ENCODE peak calls at places on chromosomes 7 and 10, in ten cellular contexts. One of them, this sample, is unnamed.
A peak's percentile ranks its signal among the peaks of the same experiment; 100 is the strongest.

GRCh38 chr10:50480054-50481007 is 143.4 kb downstream of the SGMS1 start:
- DNase-seq in substantia nigra: no peak
- DNase-seq in sigmoid colon: peak; percentile 51
- DNase-seq in CD8-positive, alpha-beta T cell: no peak
- DNase-seq in brain microvascular endothelial cell: no peak
- DNase-seq in GM23248: no peak
- DNase-seq in mesenchymal stem cell: no peak
- DNase-seq in fibroblast of lung: no peak
- DNase-seq in A549: no peak
- DNase-seq in testis: no peak
- DNase-seq in this sample: no peak

GRCh38 chr10:52172581-52172980 is 141.5 kb upstream of the DKK1 start:
- DNase-seq in fibroblast of lung: peak; percentile 32
- DNase-seq in sigmoid colon: no peak
- DNase-seq in testis: no peak
- DNase-seq in GM23248: peak; percentile 5
- DNase-seq in substantia nigra: no peak
- DNase-seq in mesenchymal stem cell: peak; percentile 9
- DNase-seq in A549: peak; percentile 1
- DNase-seq in CD8-positive, alpha-beta T cell: no peak
- DNase-seq in brain microvascular endothelial cell: peak; percentile 31
- DNase-seq in this sample: no peak

GRCh38 chr7:72466797-72467196 is 54.7 kb upstream of the CALN1 start:
- DNase-seq in GM23248: no peak
- DNase-seq in substantia nigra: no peak
- DNase-seq in mesenchymal stem cell: no peak
- DNase-seq in fibroblast of lung: no peak
- DNase-seq in brain microvascular endothelial cell: no peak
- DNase-seq in CD8-positive, alpha-beta T cell: no peak
- DNase-seq in A549: no peak
- DNase-seq in sigmoid colon: no peak
- DNase-seq in testis: no peak
- DNase-seq in this sample: no peak

GRCh38 chr7:131173148-131173890 is 154.4 kb upstream of the MKLN1 start:
- DNase-seq in testis: no peak
- DNase-seq in CD8-positive, alpha-beta T cell: no peak
- DNase-seq in sigmoid colon: no peak
- DNase-seq in A549: peak; percentile 94
- DNase-seq in mesenchymal stem cell: peak; percentile 11
- DNase-seq in substantia nigra: no peak
- DNase-seq in fibroblast of lung: no peak
- DNase-seq in GM23248: peak; percentile 59
- DNase-seq in brain microvascular endothelial cell: peak; percentile 84
- DNase-seq in this sample: no peak

GRCh38 chr7:114922151-114922651 is 307 bp downstream of the MDFIC start:
- DNase-seq in substantia nigra: no peak
- DNase-seq in CD8-positive, alpha-beta T cell: peak; percentile 75
- DNase-seq in brain microvascular endothelial cell: peak; percentile 38
- DNase-seq in GM23248: peak; percentile 90
- DNase-seq in A549: peak; percentile 68
- DNase-seq in sigmoid colon: peak; percentile 72
- DNase-seq in fibroblast of lung: peak; percentile 54
- DNase-seq in mesenchymal stem cell: peak; percentile 72
- DNase-seq in testis: peak; percentile 18
- DNase-seq in this sample: peak; percentile 62

GRCh38 chr10:33117816-33118215 is 159.8 kb upstream of the ITGB1 start:
- DNase-seq in A549: no peak
- DNase-seq in testis: no peak
- DNase-seq in mesenchymal stem cell: no peak
- DNase-seq in sigmoid colon: no peak
- DNase-seq in GM23248: no peak
- DNase-seq in brain microvascular endothelial cell: no peak
- DNase-seq in substantia nigra: no peak
- DNase-seq in CD8-positive, alpha-beta T cell: peak; percentile 73
- DNase-seq in fibroblast of lung: no peak
- DNase-seq in this sample: peak; percentile 73

GRCh38 chr7:152762056-152762455 is 2.5 kb downstream of the ACTR3B start:
- DNase-seq in testis: no peak
- DNase-seq in fibroblast of lung: peak; percentile 17
- DNase-seq in sigmoid colon: no peak
- DNase-seq in GM23248: peak; percentile 82
- DNase-seq in CD8-positive, alpha-beta T cell: no peak
- DNase-seq in mesenchymal stem cell: no peak
- DNase-seq in A549: no peak
- DNase-seq in substantia nigra: no peak
- DNase-seq in brain microvascular endothelial cell: no peak
- DNase-seq in this sample: no peak

GRCh38 chr7:43583424-43584199 is 704 bp downstream of the STK17A start:
- DNase-seq in fibroblast of lung: peak; percentile 53
- DNase-seq in sigmoid colon: peak; percentile 84
- DNase-seq in A549: peak; percentile 75
- DNase-seq in testis: peak; percentile 78
- DNase-seq in CD8-positive, alpha-beta T cell: peak; percentile 79
- DNase-seq in GM23248: peak; percentile 75
- DNase-seq in mesenchymal stem cell: peak; percentile 64
- DNase-seq in brain microvascular endothelial cell: no peak
- DNase-seq in substantia nigra: peak; percentile 6
- DNase-seq in this sample: peak; percentile 81

GRCh38 chr10:86188326-86188725 is 178.3 kb downstream of the GRID1 start:
- DNase-seq in brain microvascular endothelial cell: no peak
- DNase-seq in CD8-positive, alpha-beta T cell: no peak
- DNase-seq in mesenchymal stem cell: no peak
- DNase-seq in GM23248: no peak
- DNase-seq in A549: no peak
- DNase-seq in testis: no peak
- DNase-seq in fibroblast of lung: no peak
- DNase-seq in substantia nigra: peak; percentile 24
- DNase-seq in sigmoid colon: no peak
- DNase-seq in this sample: no peak

GRCh38 chr10:79182763-79183467 is 114.1 kb downstream of the ZMIZ1 start:
- DNase-seq in fibroblast of lung: no peak
- DNase-seq in testis: no peak
- DNase-seq in GM23248: peak; percentile 31
- DNase-seq in CD8-positive, alpha-beta T cell: no peak
- DNase-seq in mesenchymal stem cell: peak; percentile 66
- DNase-seq in sigmoid colon: no peak
- DNase-seq in substantia nigra: no peak
- DNase-seq in brain microvascular endothelial cell: no peak
- DNase-seq in A549: no peak
- DNase-seq in this sample: no peak

GRCh38 chr10:79183468-79183865 is 114.7 kb downstream of the ZMIZ1 start:
- DNase-seq in GM23248: no peak
- DNase-seq in substantia nigra: no peak
- DNase-seq in sigmoid colon: no peak
- DNase-seq in brain microvascular endothelial cell: no peak
- DNase-seq in A549: no peak
- DNase-seq in testis: no peak
- DNase-seq in mesenchymal stem cell: no peak
- DNase-seq in CD8-positive, alpha-beta T cell: no peak
- DNase-seq in fibroblast of lung: no peak
- DNase-seq in this sample: no peak

GRCh38 chr10:79181680-79182079 is 112.9 kb downstream of the ZMIZ1 start:
- DNase-seq in substantia nigra: no peak
- DNase-seq in GM23248: no peak
- DNase-seq in mesenchymal stem cell: no peak
- DNase-seq in fibroblast of lung: no peak
- DNase-seq in A549: no peak
- DNase-seq in testis: no peak
- DNase-seq in CD8-positive, alpha-beta T cell: no peak
- DNase-seq in brain microvascular endothelial cell: no peak
- DNase-seq in sigmoid colon: no peak
- DNase-seq in this sample: no peak

GRCh38 chr10:79181227-79181626 is 112.5 kb downstream of the ZMIZ1 start:
- DNase-seq in CD8-positive, alpha-beta T cell: no peak
- DNase-seq in testis: no peak
- DNase-seq in fibroblast of lung: no peak
- DNase-seq in sigmoid colon: no peak
- DNase-seq in mesenchymal stem cell: no peak
- DNase-seq in GM23248: no peak
- DNase-seq in brain microvascular endothelial cell: no peak
- DNase-seq in substantia nigra: no peak
- DNase-seq in A549: no peak
- DNase-seq in this sample: no peak

DNA sequence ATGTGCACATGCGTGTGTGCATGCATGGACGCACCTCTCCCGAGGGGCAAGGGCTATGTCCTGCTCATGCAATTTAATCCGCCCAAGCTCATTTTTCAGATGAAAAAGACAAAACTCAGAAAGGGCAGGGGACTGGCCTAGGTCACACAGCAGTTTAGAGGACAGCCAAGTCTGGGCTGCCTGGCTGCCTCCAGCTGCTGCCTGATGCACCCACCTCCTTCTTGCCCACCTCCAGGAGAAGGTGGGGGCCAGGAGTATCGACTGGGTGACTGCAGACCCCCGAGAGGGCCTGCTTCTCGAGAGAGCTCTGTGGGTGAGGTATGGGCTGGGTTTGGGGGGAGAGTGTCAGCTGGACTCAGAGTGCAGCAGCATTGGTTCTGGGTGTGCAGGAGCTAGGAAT is 113.4 kb downstream of the ZMIZ1 start:
- DNase-seq in testis: no peak
- DNase-seq in mesenchymal stem cell: no peak
- DNase-seq in CD8-positive, alpha-beta T cell: no peak
- DNase-seq in substantia nigra: no peak
- DNase-seq in A549: no peak
- DNase-seq in brain microvascular endothelial cell: no peak
- DNase-seq in fibroblast of lung: no peak
- DNase-seq in GM23248: no peak
- DNase-seq in sigmoid colon: no peak
- DNase-seq in this sample: no peak
- H3K27ac ChIP-seq in testis: no peak overlapping the region
- H3K27ac ChIP-seq in mesenchymal stem cell: peak overlapping the region; percentile 10
- H3K27ac ChIP-seq in CD8-positive, alpha-beta T cell: no peak overlapping the region
- H3K27ac ChIP-seq in substantia nigra: peak overlapping the region; percentile 3
- H3K27ac ChIP-seq in A549: peak overlapping the region; percentile 90
- H3K27ac ChIP-seq in brain microvascular endothelial cell: no peak overlapping the region
- H3K27ac ChIP-seq in fibroblast of lung: peak overlapping the region; percentile 27
- H3K27ac ChIP-seq in GM23248: no peak overlapping the region
- H3K27ac ChIP-seq in sigmoid colon: peak overlapping the region; percentile 72
- H3K27ac ChIP-seq in this sample: no peak overlapping the region

DNA sequence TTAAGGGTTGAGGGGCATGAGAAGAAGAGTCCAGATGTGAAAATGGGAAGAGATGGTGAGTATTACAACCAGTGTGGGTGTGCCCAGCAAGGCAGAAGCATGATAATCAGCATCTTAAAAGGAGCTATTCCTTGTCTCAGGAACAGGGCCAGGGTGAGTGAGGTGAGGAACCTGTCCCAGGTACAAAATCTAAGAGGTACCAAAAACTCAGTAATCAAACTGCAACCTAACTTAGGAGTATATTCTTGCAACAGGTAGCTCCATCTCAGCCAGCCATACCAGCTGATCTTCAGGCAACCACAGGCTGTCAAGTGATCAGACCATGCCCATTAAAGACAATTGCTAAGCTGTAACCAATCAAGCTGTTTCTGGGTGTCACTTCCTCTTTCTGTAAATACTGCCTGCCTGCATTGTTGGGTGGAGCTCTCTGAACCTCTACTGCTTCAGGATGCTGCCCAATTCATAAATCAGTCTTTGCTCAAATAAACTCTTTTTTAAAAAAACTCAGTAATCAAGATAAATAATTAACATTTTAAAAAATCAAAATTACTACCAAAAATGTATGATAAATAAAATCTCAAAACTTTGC is 7.4 kb downstream of the KEL start:
- DNase-seq in CD8-positive, alpha-beta T cell: no peak
- DNase-seq in fibroblast of lung: no peak
- DNase-seq in mesenchymal stem cell: no peak
- DNase-seq in sigmoid colon: no peak
- DNase-seq in substantia nigra: no peak
- DNase-seq in testis: no peak
- DNase-seq in GM23248: no peak
- DNase-seq in A549: no peak
- DNase-seq in brain microvascular endothelial cell: no peak
- DNase-seq in this sample: no peak
- H3K27ac ChIP-seq in CD8-positive, alpha-beta T cell: no peak overlapping the region
- H3K27ac ChIP-seq in fibroblast of lung: no peak overlapping the region
- H3K27ac ChIP-seq in mesenchymal stem cell: no peak overlapping the region
- H3K27ac ChIP-seq in sigmoid colon: no peak overlapping the region
- H3K27ac ChIP-seq in substantia nigra: no peak overlapping the region
- H3K27ac ChIP-seq in testis: no peak overlapping the region
- H3K27ac ChIP-seq in GM23248: no peak overlapping the region
- H3K27ac ChIP-seq in A549: no peak overlapping the region
- H3K27ac ChIP-seq in brain microvascular endothelial cell: no peak overlapping the region
- H3K27ac ChIP-seq in this sample: no peak overlapping the region

GRCh38 chr10:124685251-124685650 is 58.9 kb downstream of the FAM53B start:
- DNase-seq in A549: no peak
- DNase-seq in GM23248: no peak
- DNase-seq in CD8-positive, alpha-beta T cell: no peak
- DNase-seq in testis: no peak
- DNase-seq in mesenchymal stem cell: no peak
- DNase-seq in sigmoid colon: peak; percentile 77
- DNase-seq in substantia nigra: no peak
- DNase-seq in brain microvascular endothelial cell: no peak
- DNase-seq in fibroblast of lung: no peak
- DNase-seq in this sample: no peak
- H3K27ac ChIP-seq in A549: no peak overlapping the region
- H3K27ac ChIP-seq in GM23248: no peak overlapping the region
- H3K27ac ChIP-seq in CD8-positive, alpha-beta T cell: no peak overlapping the region
- H3K27ac ChIP-seq in testis: peak overlapping the region; percentile 87
- H3K27ac ChIP-seq in mesenchymal stem cell: no peak overlapping the region
- H3K27ac ChIP-seq in sigmoid colon: peak overlapping the region; percentile 42
- H3K27ac ChIP-seq in substantia nigra: peak overlapping the region; percentile 91
- H3K27ac ChIP-seq in brain microvascular endothelial cell: no peak overlapping the region
- H3K27ac ChIP-seq in fibroblast of lung: no peak overlapping the region
- H3K27ac ChIP-seq in this sample: peak overlapping the region; percentile 5

GRCh38 chr10:62652564-62652963 is 152.0 kb upstream of the ADO start:
- DNase-seq in substantia nigra: no peak
- DNase-seq in testis: no peak
- DNase-seq in A549: no peak
- DNase-seq in mesenchymal stem cell: no peak
- DNase-seq in sigmoid colon: no peak
- DNase-seq in GM23248: no peak
- DNase-seq in brain microvascular endothelial cell: no peak
- DNase-seq in fibroblast of lung: no peak
- DNase-seq in CD8-positive, alpha-beta T cell: no peak
- DNase-seq in this sample: no peak

GRCh38 chr10:62651341-62651740 is 153.2 kb upstream of the ADO start:
- DNase-seq in A549: no peak
- DNase-seq in sigmoid colon: no peak
- DNase-seq in CD8-positive, alpha-beta T cell: no peak
- DNase-seq in fibroblast of lung: no peak
- DNase-seq in testis: no peak
- DNase-seq in brain microvascular endothelial cell: no peak
- DNase-seq in substantia nigra: no peak
- DNase-seq in GM23248: peak; percentile 72
- DNase-seq in mesenchymal stem cell: no peak
- DNase-seq in this sample: no peak

GRCh38 chr10:62648941-62649340 is 155.6 kb upstream of the ADO start:
- DNase-seq in mesenchymal stem cell: no peak
- DNase-seq in sigmoid colon: no peak
- DNase-seq in A549: no peak
- DNase-seq in GM23248: no peak
- DNase-seq in CD8-positive, alpha-beta T cell: no peak
- DNase-seq in fibroblast of lung: no peak
- DNase-seq in brain microvascular endothelial cell: no peak
- DNase-seq in testis: no peak
- DNase-seq in substantia nigra: no peak
- DNase-seq in this sample: no peak

GRCh38 chr10:62652114-62652513 is 152.4 kb upstream of the ADO start:
- DNase-seq in brain microvascular endothelial cell: peak; percentile 54
- DNase-seq in testis: no peak
- DNase-seq in GM23248: peak; percentile 75
- DNase-seq in A549: no peak
- DNase-seq in CD8-positive, alpha-beta T cell: no peak
- DNase-seq in sigmoid colon: no peak
- DNase-seq in fibroblast of lung: no peak
- DNase-seq in substantia nigra: no peak
- DNase-seq in mesenchymal stem cell: no peak
- DNase-seq in this sample: no peak

GRCh38 chr10:62650411-62650810 is 154.1 kb upstream of the ADO start:
- DNase-seq in A549: no peak
- DNase-seq in substantia nigra: no peak
- DNase-seq in mesenchymal stem cell: no peak
- DNase-seq in sigmoid colon: no peak
- DNase-seq in brain microvascular endothelial cell: no peak
- DNase-seq in fibroblast of lung: no peak
- DNase-seq in testis: no peak
- DNase-seq in GM23248: peak; percentile 69
- DNase-seq in CD8-positive, alpha-beta T cell: no peak
- DNase-seq in this sample: no peak
- H3K27ac ChIP-seq in A549: no peak overlapping the region
- H3K27ac ChIP-seq in substantia nigra: no peak overlapping the region
- H3K27ac ChIP-seq in mesenchymal stem cell: no peak overlapping the region
- H3K27ac ChIP-seq in sigmoid colon: no peak overlapping the region
- H3K27ac ChIP-seq in brain microvascular endothelial cell: no peak overlapping the region
- H3K27ac ChIP-seq in fibroblast of lung: no peak overlapping the region
- H3K27ac ChIP-seq in testis: no peak overlapping the region
- H3K27ac ChIP-seq in GM23248: peak overlapping the region; percentile 41
- H3K27ac ChIP-seq in CD8-positive, alpha-beta T cell: no peak overlapping the region
- H3K27ac ChIP-seq in this sample: no peak overlapping the region